ENCODE peak calls at places on chromosomes 4 and X, in ten cellular contexts. X, F, T, J, Q, U, L, G, C and I are unnamed samples.
A peak's percentile ranks its signal among the peaks of the same experiment; 100 is the strongest.

GRCh38 chr4:8323947-8324555 is 54.5 kb downstream of the HTRA3 start:
- DNase-seq in X (no peak), F (no peak), T (no peak), J (no peak), Q (no peak), U (no peak), L (no peak), G (no peak), C (no peak), I (no peak)

GRCh38 chr4:133149932-133150642 is 993 bp downstream of the PCDH10 start:
- DNase-seq in X (no peak), F (no peak), T (no peak), J (no peak), Q (no peak), U (no peak), L (peak; percentile 11), G (no peak), C (no peak), I (no peak)

GRCh38 chrX:127578395-127578794 is 473.8 kb downstream of the ACTRT1 start:
- DNase-seq in X (no peak), F (no peak), T (no peak), J (no peak), Q (no peak), U (no peak), L (no peak), G (no peak), C (no peak), I (no peak)

GRCh38 chr4:143347495-143347894 is 10.8 kb downstream of the GAB1 start:
- DNase-seq in X (no peak), F (no peak), T (no peak), J (no peak), Q (no peak), U (no peak), L (no peak), G (no peak), C (no peak), I (no peak)

GRCh38 chr4:78058591-78059523 is 1.7 kb downstream of the FRAS1 start:
- DNase-seq in X (no peak), F (no peak), T (no peak), J (peak; percentile 65), Q (no peak), U (no peak), L (peak; percentile 20), G (peak; percentile 41), C (no peak), I (no peak)

GRCh38 chr4:24965627-24966026 is 52.8 kb upstream of the CCDC149 start:
- DNase-seq in X (no peak), F (no peak), T (no peak), J (peak; percentile 35), Q (no peak), U (no peak), L (no peak), G (no peak), C (no peak), I (no peak)

GRCh38 chr4:75087416-75087815 is 154.5 kb downstream of the PARM1 start:
- DNase-seq in X (no peak), F (no peak), T (no peak), J (no peak), Q (no peak), U (no peak), L (no peak), G (no peak), C (no peak), I (no peak)

GRCh38 chr4:173370130-173370476 is 651 bp upstream of the SAP30 start:
- DNase-seq in X (peak; percentile 21), F (no peak), T (no peak), J (no peak), Q (peak; percentile 53), U (no peak), L (peak; percentile 40), G (peak; percentile 65), C (peak; percentile 38), I (no peak)

GRCh38 chr4:189202869-189203271 is 737.8 kb upstream of the FRG1 start:
- DNase-seq in X (no peak), F (no peak), T (no peak), J (no peak), Q (no peak), U (no peak), L (no peak), G (no peak), C (no peak), I (no peak)

GRCh38 chr4:157983300-157983699 is 189.5 kb downstream of the GASK1B start:
- DNase-seq in X (no peak), F (no peak), T (no peak), J (no peak), Q (no peak), U (no peak), L (no peak), G (no peak), C (no peak), I (no peak)

GRCh38 chrX:63128509-63128908 is 222.6 kb downstream of the SPIN4 start:
- DNase-seq in X (no peak), F (peak; percentile 8), T (peak; percentile 16), J (no peak), Q (no peak), U (no peak), L (no peak), G (no peak), C (no peak), I (no peak)

GRCh38 chrX:149631293-149632165 is at the start of gene TMEM185A:
- DNase-seq in X (peak; percentile 48), F (peak; percentile 61), T (peak; percentile 33), J (peak; percentile 69), Q (peak; percentile 47), U (no peak), L (peak; percentile 83), G (peak; percentile 79), C (peak; percentile 55), I (no peak)